ENCODE peak calls at places on chromosomes 4 and X, in eight cellular contexts. One of them, this sample, is unnamed.

GRCh38 chrX:47690175-47690574 is 31.2 kb upstream of the UXT start:
- DNase-seq in mesenteric fat pad: no peak
- DNase-seq in nephron progenitor cell: no peak
- DNase-seq in Ammon's horn: no peak
- DNase-seq in activated CD8-positive, alpha-beta memory T cell treated with anti-CD3 and anti-CD28 coated beads for 48 hours: no peak
- DNase-seq in astrocyte of the hippocampus: no peak
- DNase-seq in SW480: peak
- DNase-seq in Calu3: no peak
- DNase-seq in this sample: no peak

GRCh38 chrX:44343412-44343942 is at the start of gene EFHC2:
- DNase-seq in mesenteric fat pad: no peak
- DNase-seq in nephron progenitor cell: peak
- DNase-seq in Ammon's horn: peak
- DNase-seq in activated CD8-positive, alpha-beta memory T cell treated with anti-CD3 and anti-CD28 coated beads for 48 hours: no peak
- DNase-seq in astrocyte of the hippocampus: peak
- DNase-seq in SW480: no peak
- DNase-seq in Calu3: peak
- DNase-seq in this sample: no peak

GRCh38 chr4:1326751-1327525 is 20.1 kb upstream of the UVSSA start:
- DNase-seq in mesenteric fat pad: no peak
- DNase-seq in nephron progenitor cell: no peak
- DNase-seq in Ammon's horn: no peak
- DNase-seq in activated CD8-positive, alpha-beta memory T cell treated with anti-CD3 and anti-CD28 coated beads for 48 hours: no peak
- DNase-seq in astrocyte of the hippocampus: no peak
- DNase-seq in SW480: no peak
- DNase-seq in Calu3: no peak
- DNase-seq in this sample: no peak

GRCh38 chr4:38625508-38625907 is 38.5 kb upstream of the KLF3 start:
- DNase-seq in mesenteric fat pad: no peak
- DNase-seq in nephron progenitor cell: no peak
- DNase-seq in Ammon's horn: no peak
- DNase-seq in activated CD8-positive, alpha-beta memory T cell treated with anti-CD3 and anti-CD28 coated beads for 48 hours: no peak
- DNase-seq in astrocyte of the hippocampus: no peak
- DNase-seq in SW480: no peak
- DNase-seq in Calu3: no peak
- DNase-seq in this sample: no peak

GRCh38 chr4:90546114-90546513 is 418.9 kb downstream of the CCSER1 start:
- DNase-seq in mesenteric fat pad: no peak
- DNase-seq in nephron progenitor cell: no peak
- DNase-seq in Ammon's horn: no peak
- DNase-seq in activated CD8-positive, alpha-beta memory T cell treated with anti-CD3 and anti-CD28 coated beads for 48 hours: no peak
- DNase-seq in astrocyte of the hippocampus: no peak
- DNase-seq in SW480: no peak
- DNase-seq in Calu3: peak
- DNase-seq in this sample: peak

GRCh38 chr4:183097251-183098079 is 1.6 kb upstream of the WWC2 start:
- DNase-seq in mesenteric fat pad: no peak
- DNase-seq in nephron progenitor cell: peak
- DNase-seq in Ammon's horn: peak
- DNase-seq in activated CD8-positive, alpha-beta memory T cell treated with anti-CD3 and anti-CD28 coated beads for 48 hours: no peak
- DNase-seq in astrocyte of the hippocampus: no peak
- DNase-seq in SW480: no peak
- DNase-seq in Calu3: no peak
- DNase-seq in this sample: no peak

GRCh38 chr4:52100062-52100461 is 49.0 kb downstream of the SPATA18 start:
- DNase-seq in mesenteric fat pad: no peak
- DNase-seq in nephron progenitor cell: no peak
- DNase-seq in Ammon's horn: no peak
- DNase-seq in activated CD8-positive, alpha-beta memory T cell treated with anti-CD3 and anti-CD28 coated beads for 48 hours: no peak
- DNase-seq in astrocyte of the hippocampus: peak
- DNase-seq in SW480: no peak
- DNase-seq in Calu3: no peak
- DNase-seq in this sample: no peak

GRCh38 chr4:152665691-152666410 is 13.9 kb downstream of the TMEM154 start:
- DNase-seq in mesenteric fat pad: no peak
- DNase-seq in nephron progenitor cell: no peak
- DNase-seq in Ammon's horn: no peak
- DNase-seq in activated CD8-positive, alpha-beta memory T cell treated with anti-CD3 and anti-CD28 coated beads for 48 hours: no peak
- DNase-seq in astrocyte of the hippocampus: no peak
- DNase-seq in SW480: no peak
- DNase-seq in Calu3: no peak
- DNase-seq in this sample: no peak

GRCh38 chr4:172095161-172095560 is 282.0 kb downstream of the GALNTL6 start:
- DNase-seq in mesenteric fat pad: no peak
- DNase-seq in nephron progenitor cell: no peak
- DNase-seq in Ammon's horn: no peak
- DNase-seq in activated CD8-positive, alpha-beta memory T cell treated with anti-CD3 and anti-CD28 coated beads for 48 hours: no peak
- DNase-seq in astrocyte of the hippocampus: no peak
- DNase-seq in SW480: no peak
- DNase-seq in Calu3: no peak
- DNase-seq in this sample: no peak

GRCh38 chrX:154046262-154046771 is 26.6 kb upstream of the IRAK1 start:
- DNase-seq in mesenteric fat pad: no peak
- DNase-seq in nephron progenitor cell: no peak
- DNase-seq in Ammon's horn: peak
- DNase-seq in activated CD8-positive, alpha-beta memory T cell treated with anti-CD3 and anti-CD28 coated beads for 48 hours: no peak
- DNase-seq in astrocyte of the hippocampus: peak
- DNase-seq in SW480: no peak
- DNase-seq in Calu3: no peak
- DNase-seq in this sample: no peak

GRCh38 chr4:119667802-119668201 is 39.2 kb upstream of the PDE5A start:
- DNase-seq in mesenteric fat pad: no peak
- DNase-seq in nephron progenitor cell: no peak
- DNase-seq in Ammon's horn: no peak
- DNase-seq in activated CD8-positive, alpha-beta memory T cell treated with anti-CD3 and anti-CD28 coated beads for 48 hours: no peak
- DNase-seq in astrocyte of the hippocampus: no peak
- DNase-seq in SW480: no peak
- DNase-seq in Calu3: no peak
- DNase-seq in this sample: no peak

GRCh38 chr4:70505152-70505748 is 13.1 kb upstream of the AMTN start:
- DNase-seq in mesenteric fat pad: no peak
- DNase-seq in nephron progenitor cell: peak
- DNase-seq in Ammon's horn: peak
- DNase-seq in activated CD8-positive, alpha-beta memory T cell treated with anti-CD3 and anti-CD28 coated beads for 48 hours: peak
- DNase-seq in astrocyte of the hippocampus: peak
- DNase-seq in SW480: peak
- DNase-seq in Calu3: peak
- DNase-seq in this sample: peak

GRCh38 chr4:26459054-26459755 is 31.1 kb downstream of the CCKAR start:
- DNase-seq in mesenteric fat pad: no peak
- DNase-seq in nephron progenitor cell: no peak
- DNase-seq in Ammon's horn: peak
- DNase-seq in activated CD8-positive, alpha-beta memory T cell treated with anti-CD3 and anti-CD28 coated beads for 48 hours: no peak
- DNase-seq in astrocyte of the hippocampus: peak
- DNase-seq in SW480: peak
- DNase-seq in Calu3: peak
- DNase-seq in this sample: peak

GRCh38 chr4:141416219-141416618 is 195.5 kb downstream of the ZNF330 start:
- DNase-seq in mesenteric fat pad: no peak
- DNase-seq in nephron progenitor cell: peak
- DNase-seq in Ammon's horn: no peak
- DNase-seq in activated CD8-positive, alpha-beta memory T cell treated with anti-CD3 and anti-CD28 coated beads for 48 hours: no peak
- DNase-seq in astrocyte of the hippocampus: no peak
- DNase-seq in SW480: no peak
- DNase-seq in Calu3: no peak
- DNase-seq in this sample: no peak

GRCh38 chr4:73662709-73663546 is 42.7 kb upstream of the RASSF6 start:
- DNase-seq in mesenteric fat pad: no peak
- DNase-seq in nephron progenitor cell: no peak
- DNase-seq in Ammon's horn: peak
- DNase-seq in activated CD8-positive, alpha-beta memory T cell treated with anti-CD3 and anti-CD28 coated beads for 48 hours: no peak
- DNase-seq in astrocyte of the hippocampus: peak
- DNase-seq in SW480: peak
- DNase-seq in Calu3: no peak
- DNase-seq in this sample: peak

This sample was measured in RWPE1.